ENCODE peak calls at places on chromosomes 16 and 17, in five cellular contexts. T is tibial nerve, E is tibial artery, Q is thoracic aorta, D is breast epithelium. J is an unnamed sample.
A peak's percentile ranks its signal among the peaks of the same experiment; 100 is the strongest.

GRCh38 chr17:39661744-39662541 is 3.2 kb upstream of the TCAP start:
- DNase-seq in T (no peak), D (no peak), E (no peak), Q (no peak), J (no peak)

GRCh38 chr17:58691701-58692238 is at the start of gene TEX14:
- DNase-seq in D (no peak), E (no peak), T (no peak), Q (no peak), J (no peak)

GRCh38 chr17:45147581-45148182 is 593 bp upstream of the HEXIM1 start:
- DNase-seq in E (peak; percentile 77), T (peak; percentile 66), Q (no peak), D (peak; percentile 78), J (peak; percentile 82)

GRCh38 chr17:75835315-75835987 is 8.8 kb downstream of the UNC13D start:
- DNase-seq in D (no peak), Q (no peak), T (no peak), E (no peak), J (no peak)

GRCh38 chr16:48014349-48015135 is 141.3 kb downstream of the ABCC12 start:
- DNase-seq in Q (no peak), T (no peak), D (no peak), E (no peak), J (no peak)

GRCh38 chr17:42883802-42884553 is 16.6 kb upstream of the G6PC1 start:
- DNase-seq in D (no peak), E (no peak), Q (no peak), T (no peak), J (no peak)

GRCh38 chr17:79840989-79841286 is 1.7 kb upstream of the CBX4 start:
- DNase-seq in T (no peak), Q (no peak), D (no peak), E (no peak), J (peak; percentile 26)

GRCh38 chr17:27475070-27475673 is 18.9 kb downstream of the KSR1 start:
- DNase-seq in E (no peak), Q (no peak), D (no peak), T (no peak), J (no peak)

GRCh38 chr16:1999866-2000514 is 9.6 kb downstream of the ZNF598 start:
- DNase-seq in T (no peak), D (no peak), E (no peak), Q (no peak), J (peak; percentile 16)

GRCh38 chr17:83173997-83174858 is 94.8 kb downstream of the METRNL start:
- DNase-seq in T (peak; percentile 49), E (no peak), D (peak; percentile 16), Q (no peak), J (no peak)

GRCh38 chr16:5231246-5231759 is 133.7 kb upstream of the EEF2KMT start:
- DNase-seq in D (no peak), T (no peak), Q (no peak), E (no peak), J (no peak)

GRCh38 chr17:37182786-37183185 is 193.0 kb upstream of the C17orf78 start:
- DNase-seq in T (no peak), E (no peak), D (no peak), Q (no peak), J (no peak)

GRCh38 chr17:27818311-27819170 is 18.2 kb upstream of the NOS2 start:
- DNase-seq in Q (no peak), T (no peak), E (no peak), D (no peak), J (peak; percentile 36)

GRCh38 chr16:58847902-58848661 is 114.0 kb upstream of the GOT2 start:
- DNase-seq in T (no peak), E (no peak), Q (no peak), D (no peak), J (no peak)

GRCh38 chr16:8806272-8806983 is 8.8 kb downstream of the PMM2 start:
- DNase-seq in D (no peak), E (no peak), T (no peak), Q (no peak), J (no peak)

GRCh38 chr16:66904846-66905632 is 13.6 kb downstream of the CDH16 start:
- DNase-seq in E (no peak), D (no peak), T (no peak), Q (no peak), J (no peak)

GRCh38 chr16:66103245-66103644 is 263.2 kb upstream of the CDH5 start:
- DNase-seq in T (no peak), E (no peak), D (no peak), Q (no peak), J (no peak)

GRCh38 chr16:48374255-48374654 is 11.0 kb downstream of the SIAH1 start:
- DNase-seq in T (no peak), D (no peak), Q (no peak), E (no peak), J (no peak)

GRCh38 chr16:79713609-79714309 is 113.2 kb upstream of the MAF start:
- DNase-seq in Q (no peak), D (no peak), E (no peak), T (no peak), J (no peak)

GRCh38 chr17:81676906-81677305 is 6.7 kb downstream of the ARL16 start:
- DNase-seq in E (no peak), T (no peak), Q (no peak), D (peak; percentile 61), J (no peak)

GRCh38 chr17:76051571-76051970 is 20.7 kb downstream of the SRP68 start:
- DNase-seq in Q (no peak), D (no peak), E (no peak), T (no peak), J (no peak)

GRCh38 chr17:16491703-16492612 is at the start of gene LRRC75A:
- DNase-seq in Q (no peak), D (no peak), T (no peak), E (no peak), J (peak; percentile 76)

GRCh38 chr17:41338961-41339485 is 11.6 kb downstream of the KRT33A start:
- DNase-seq in E (no peak), D (no peak), Q (no peak), T (no peak), J (no peak)

GRCh38 chr16:18069683-18070082 is 266.9 kb downstream of the NPIPA8 start:
- DNase-seq in D (no peak), E (no peak), Q (no peak), T (no peak), J (no peak)

GRCh38 chr16:84603115-84603816 is 14.6 kb downstream of the COTL1 start:
- DNase-seq in Q (peak; percentile 83), D (no peak), T (peak; percentile 87), E (peak; percentile 96), J (no peak)

GRCh38 chr16:4787627-4788482 is at the start of gene SEPTIN12:
- DNase-seq in D (no peak), T (no peak), Q (no peak), E (no peak), J (no peak)

GRCh38 chr17:79834575-79835469 is 4.4 kb downstream of the CBX4 start:
- DNase-seq in T (no peak), D (no peak), E (no peak), Q (no peak), J (peak; percentile 64)

DNA sequence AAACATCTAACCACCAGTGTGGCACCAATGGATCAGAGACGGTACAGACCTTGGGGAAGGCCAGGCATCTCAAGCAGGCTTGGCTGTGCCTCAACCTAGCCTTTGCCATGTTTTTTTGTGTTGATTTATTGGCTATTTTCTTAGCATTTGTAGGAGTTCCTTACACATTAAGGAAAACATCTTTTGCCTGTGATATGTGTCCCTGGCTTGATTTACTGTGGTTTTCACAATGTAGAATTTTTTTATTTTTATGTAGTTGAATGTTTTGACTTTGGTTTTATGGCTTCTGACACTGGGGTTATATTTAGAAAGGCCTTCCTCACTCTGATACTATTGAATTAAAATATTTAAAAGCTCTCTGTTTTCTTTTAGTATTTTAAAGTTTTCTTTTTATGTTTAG is 132.6 kb downstream of the ZNF423 start:
- DNase-seq in Q (no peak), D (no peak), E (no peak), T (no peak), J (no peak)
- H3K27ac ChIP-seq in Q (no peak overlapping the region), D (no peak overlapping the region), E (peak overlapping the region; percentile 22), T (no peak overlapping the region), J (no peak overlapping the region)

GRCh38 chr16:57008440-57008839 is 19.1 kb downstream of the NLRC5 start:
- DNase-seq in T (no peak), D (no peak), E (no peak), Q (no peak), J (no peak)
- H3K4me1 ChIP-seq in T (no peaks in the 10 kb centered on the region), D (no peaks in the 10 kb centered on the region), E (no peaks in the 10 kb centered on the region), Q (no peaks in the 10 kb centered on the region), J (no peaks in the 10 kb centered on the region)

GRCh38 chr17:6639651-6640535 is 618 bp downstream of the KIAA0753 start:
- DNase-seq in D (no peak), T (no peak), Q (no peak), E (no peak), J (peak; percentile 58)

GRCh38 chr17:6641374-6641818 is 536 bp downstream of the TXNDC17 start:
- DNase-seq in Q (no peak), T (no peak), E (no peak), D (no peak), J (no peak)

GRCh38 chr17:6640536-6641373 is at the start of the genes KIAA0753 and TXNDC17:
- DNase-seq in T (peak; percentile 78), Q (peak; percentile 67), D (peak; percentile 79), E (peak; percentile 91), J (peak; percentile 95)

GRCh38 chr17:6643460-6644125 is 2.7 kb downstream of the TXNDC17 start:
- DNase-seq in Q (no peak), E (no peak), T (no peak), D (no peak), J (no peak)

DNA sequence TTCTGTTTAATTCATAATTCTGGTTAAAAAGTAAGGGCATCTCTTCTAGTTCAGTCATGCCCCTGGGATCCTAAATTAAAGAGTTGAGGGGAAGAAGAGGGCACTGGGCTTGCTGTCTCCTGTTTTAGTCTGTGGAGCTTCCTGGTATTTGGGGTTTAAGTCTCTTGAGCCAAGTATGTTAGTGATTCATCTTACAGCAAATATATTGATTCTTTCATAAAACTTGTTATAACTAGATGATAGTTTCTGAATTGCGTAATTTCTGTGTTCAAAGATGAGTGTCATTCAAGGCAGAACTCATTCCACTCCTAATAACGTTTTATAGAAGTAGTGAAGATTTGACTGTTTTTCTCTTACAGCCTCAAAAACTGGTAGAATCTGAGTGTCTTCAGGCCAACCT is 1.7 kb downstream of the TXNDC17 start:
- DNase-seq in T (no peak), E (no peak), D (no peak), Q (no peak), J (no peak)
- H3K27ac ChIP-seq in T (no peak overlapping the region), E (no peak overlapping the region), D (no peak overlapping the region), Q (no peak overlapping the region), J (no peak overlapping the region)

GRCh38 chr16:85718682-85719081 is 29.9 kb upstream of the GINS2 start:
- DNase-seq in E (no peak), T (no peak), Q (no peak), D (no peak), J (peak; percentile 26)
- H3K4me1 ChIP-seq in E (no peaks in the 10 kb centered on the region), T (peaks cover 32% of the 10 kb centered on the region), Q (no peaks in the 10 kb centered on the region), D (peaks cover 10% of the 10 kb centered on the region), J (no peaks in the 10 kb centered on the region)

DNA sequence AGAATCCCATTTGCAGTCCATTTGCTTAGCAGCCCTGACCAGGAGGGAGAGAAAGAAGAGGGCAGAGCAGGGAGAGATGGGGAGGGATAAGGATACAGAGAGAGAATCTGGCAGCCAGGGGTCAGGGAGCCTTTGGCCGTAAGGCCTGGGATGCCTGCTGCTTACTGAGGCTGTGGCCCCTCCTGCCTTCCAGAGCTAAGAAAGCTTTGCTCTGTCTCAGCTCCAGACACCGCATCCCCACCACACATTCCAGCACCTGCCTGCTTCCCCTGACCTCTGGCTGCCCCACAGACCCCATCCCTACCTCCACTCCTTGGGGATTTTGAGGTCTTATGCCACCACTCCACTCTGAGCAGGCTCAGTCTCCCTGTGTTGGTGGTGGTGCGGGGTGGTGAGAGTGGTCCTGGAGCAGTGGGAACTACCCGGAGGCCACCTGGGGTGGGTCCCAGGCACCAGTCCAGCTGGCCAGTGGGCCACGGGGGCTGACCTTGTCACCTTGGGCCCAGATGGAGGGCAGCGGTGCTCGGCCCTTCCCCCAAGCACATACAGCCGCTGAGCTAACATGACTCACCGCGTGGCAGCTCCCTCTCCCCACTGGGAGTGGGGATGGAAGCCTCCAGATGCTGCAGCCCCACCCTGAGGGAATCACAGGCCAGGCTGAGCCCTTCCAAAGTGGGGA is 58.3 kb downstream of the RAI1 start:
- DNase-seq in E (no peak), T (no peak), D (no peak), Q (no peak), J (no peak)
- H3K27ac ChIP-seq in E (no peak overlapping the region), T (peak overlapping the region; percentile 68), D (peak overlapping the region; percentile 86), Q (no peak overlapping the region), J (peak overlapping the region; percentile 81)

J was measured in pancreas.